ENCODE peak calls at places on chromosome 12, in nine cellular contexts. A, L, Y, N, T, C, P, K and X are unnamed samples.
A peak's percentile ranks its signal among the peaks of the same experiment; 100 is the strongest.

GRCh38 chr12:31958601-31959000 is 614 bp upstream of the RESF1 start:
- DNase-seq in Y (no peak), N (no peak), L (no peak), T (no peak), P (no peak), A (no peak), C (no peak), K (no peak), X (no peak)

GRCh38 chr12:96501139-96501741 is 11.9 kb downstream of the CFAP54 start:
- DNase-seq in K (no peak), L (peak; percentile 41), C (peak; percentile 70), T (peak; percentile 16), A (peak; percentile 78), N (peak; percentile 55), P (peak; percentile 31), Y (peak; percentile 61), X (peak; percentile 82)

GRCh38 chr12:69501154-69501895 is 31.1 kb downstream of the FRS2 start:
- DNase-seq in P (no peak), L (no peak), A (no peak), T (no peak), K (no peak), Y (peak; percentile 30), N (no peak), C (no peak), X (no peak)

GRCh38 chr12:38905480-38906351 is at the start of gene CPNE8:
- DNase-seq in N (peak; percentile 80), L (peak; percentile 69), C (peak; percentile 48), T (peak; percentile 30), P (peak; percentile 77), Y (no peak), K (peak; percentile 84), A (peak; percentile 81), X (peak; percentile 92)

GRCh38 chr12:131009595-131010270 is 56.0 kb downstream of the ADGRD1 start:
- DNase-seq in N (no peak), K (no peak), L (no peak), T (no peak), Y (no peak), P (no peak), A (no peak), C (no peak), X (peak; percentile 52)

GRCh38 chr12:106345739-106346138 is 11.8 kb upstream of the POLR3B start:
- DNase-seq in N (no peak), A (peak; percentile 50), P (peak; percentile 43), C (peak; percentile 51), K (no peak), T (no peak), L (no peak), Y (peak; percentile 40), X (no peak)

GRCh38 chr12:69655616-69656336 is 43.3 kb downstream of the BEST3 start:
- DNase-seq in C (no peak), L (peak; percentile 42), Y (peak; percentile 90), K (no peak), N (no peak), A (no peak), T (no peak), P (peak; percentile 15), X (no peak)

GRCh38 chr12:26058818-26059217 is 66.0 kb downstream of the BHLHE41 start:
- DNase-seq in T (no peak), N (no peak), L (no peak), A (no peak), C (no peak), Y (no peak), P (no peak), K (no peak), X (no peak)

GRCh38 chr12:130438711-130439110 is 101.0 kb downstream of the PIWIL1 start:
- DNase-seq in N (no peak), T (no peak), K (no peak), A (no peak), C (no peak), Y (no peak), L (no peak), P (no peak), X (peak; percentile 62)

GRCh38 chr12:27898022-27898421 is 74.5 kb downstream of the PTHLH start:
- DNase-seq in N (no peak), A (no peak), C (no peak), P (no peak), T (no peak), L (no peak), Y (no peak), K (no peak), X (no peak)

GRCh38 chr12:31496257-31496656 is 94.7 kb downstream of the DENND5B start:
- DNase-seq in P (no peak), L (no peak), Y (peak; percentile 37), A (no peak), T (no peak), K (no peak), N (no peak), C (no peak), X (no peak)

GRCh38 chr12:108053512-108053911 is 75.6 kb upstream of the WSCD2 start:
- DNase-seq in C (no peak), T (no peak), A (no peak), N (no peak), L (no peak), K (no peak), Y (no peak), P (no peak), X (no peak)

GRCh38 chr12:91804533-91804932 is 341.1 kb downstream of the BTG1 start:
- DNase-seq in K (no peak), N (no peak), P (no peak), L (no peak), A (no peak), Y (peak; percentile 18), T (no peak), C (peak; percentile 81), X (no peak)

GRCh38 chr12:6873094-6874006 is at the start of gene SPSB2:
- DNase-seq in K (peak; percentile 100), A (peak; percentile 99), C (peak; percentile 89), N (peak; percentile 98), P (peak; percentile 98), Y (peak; percentile 92), T (peak; percentile 78), L (peak; percentile 92), X (peak; percentile 100)

GRCh38 chr12:111417784-111418593 is 12.3 kb downstream of the SH2B3 start:
- DNase-seq in Y (no peak), N (no peak), T (no peak), L (no peak), C (no peak), K (no peak), A (no peak), P (no peak), X (no peak)

GRCh38 chr12:27474344-27474743 is 27.8 kb downstream of the SMCO2 start:
- DNase-seq in L (no peak), C (no peak), Y (peak; percentile 85), T (no peak), K (no peak), N (no peak), A (no peak), P (no peak), X (no peak)

GRCh38 chr12:68451261-68452091 is 119.3 kb upstream of the MDM1 start:
- DNase-seq in C (no peak), T (no peak), K (peak; percentile 50), L (no peak), P (peak; percentile 32), N (peak; percentile 65), A (peak; percentile 58), Y (peak; percentile 89), X (no peak)

GRCh38 chr12:57522887-57523705 is 472 bp downstream of the MBD6 start:
- DNase-seq in T (no peak), C (no peak), A (peak; percentile 77), K (peak; percentile 78), N (peak; percentile 69), Y (peak; percentile 49), P (peak; percentile 74), L (peak; percentile 43), X (peak; percentile 94)

GRCh38 chr12:21054334-21054733 is 76.7 kb upstream of the SLCO1B1 start:
- DNase-seq in K (no peak), T (no peak), A (no peak), Y (no peak), C (no peak), N (no peak), P (no peak), L (no peak), X (no peak)

GRCh38 chr12:124336742-124337520 is 42.0 kb downstream of the RFLNA start:
- DNase-seq in A (no peak), N (no peak), K (no peak), P (no peak), Y (no peak), T (no peak), C (no peak), L (no peak), X (no peak)

GRCh38 chr12:124334976-124335375 is 40.1 kb downstream of the RFLNA start:
- DNase-seq in A (no peak), P (no peak), T (no peak), K (no peak), L (no peak), N (no peak), C (no peak), Y (no peak), X (no peak)

GRCh38 chr12:124337628-124338027 is 42.7 kb downstream of the RFLNA start:
- DNase-seq in P (no peak), Y (no peak), L (no peak), T (no peak), K (no peak), N (no peak), C (no peak), A (no peak), X (no peak)

GRCh38 chr12:124335426-124336183 is 40.7 kb downstream of the RFLNA start:
- DNase-seq in N (no peak), P (no peak), L (no peak), C (no peak), Y (no peak), T (no peak), A (no peak), K (no peak), X (no peak)

GRCh38 chr12:124336184-124336437 is 41.2 kb downstream of the RFLNA start:
- DNase-seq in T (no peak), P (no peak), C (no peak), K (no peak), Y (no peak), A (no peak), L (no peak), N (no peak), X (no peak)
- H3K36me3 ChIP-seq in T (peaks cover 70% of the 10 kb centered on the region), P (peaks cover 25% of the 10 kb centered on the region), C (peaks cover 5% of the 10 kb centered on the region), K (no peaks in the 10 kb centered on the region), Y (peaks cover 78% of the 10 kb centered on the region), A (no peaks in the 10 kb centered on the region), L (peaks cover 16% of the 10 kb centered on the region), N (no peaks in the 10 kb centered on the region), X (peaks cover 85% of the 10 kb centered on the region)

GRCh38 chr12:122225683-122226365 is at the start of gene DIABLO:
- DNase-seq in C (peak; percentile 97), N (peak; percentile 100), A (peak; percentile 100), T (peak; percentile 98), Y (peak; percentile 99), P (peak; percentile 100), L (peak; percentile 100), K (peak; percentile 100), X (peak; percentile 100)
- TF ChIP-seq POLR2A in C (peak; percentile 83), N (peak; percentile 97), A (peak; percentile 98), T (peak; percentile 96), Y (peak; percentile 96), P (peak; percentile 97), L (peak; percentile 98), K (peak; percentile 99), X (peak; percentile 85)

GRCh38 chr12:124684496-124684895 is 117.1 kb upstream of the NCOR2 start:
- DNase-seq in N (peak; percentile 56), T (no peak), L (no peak), Y (peak; percentile 11), C (no peak), P (peak; percentile 40), K (no peak), A (no peak), X (no peak)
- H3K4me3 ChIP-seq in N (peak overlapping the region; percentile 19), T (no peak overlapping the region), L (no peak overlapping the region), Y (peak overlapping the region; percentile 17), C (no peak overlapping the region), P (no peak overlapping the region), K (peak overlapping the region; percentile 26), A (no peak overlapping the region), X (no peak overlapping the region)

GRCh38 chr12:48838048-48838447 is 13.9 kb downstream of the DDX23 start:
- DNase-seq in C (no peak), N (no peak), T (no peak), L (no peak), P (no peak), Y (no peak), A (no peak), K (no peak), X (no peak)
- H3K36me3 ChIP-seq in C (peaks cover 60% of the 10 kb centered on the region), N (no peaks in the 10 kb centered on the region), T (peaks cover 69% of the 10 kb centered on the region), L (peaks cover 13% of the 10 kb centered on the region), P (peaks cover 39% of the 10 kb centered on the region), Y (peaks cover 58% of the 10 kb centered on the region), A (no peaks in the 10 kb centered on the region), K (no peaks in the 10 kb centered on the region), X (peaks cover 83% of the 10 kb centered on the region)